ENCODE peak calls at places on chromosomes 2 and 18, in five cellular contexts. U is activated CD4-positive, alpha-beta memory T cell treated with anti-CD3 and anti-CD28 coated beads for 36 hours; V is OCI-LY7; X is A549; L is cardiac fibroblast. R is an unnamed sample.

GRCh38 chr2:8606649-8607550 is 75.0 kb upstream of the ID2 start:
- DNase-seq in U (no peak), V (no peak), X (no peak), L (no peak), R (no peak)

GRCh38 chr2:226142452-226142851 is 657.2 kb downstream of the IRS1 start:
- DNase-seq in U (no peak), V (no peak), X (no peak), L (no peak), R (no peak)

GRCh38 chr2:166067204-166067603 is 60.6 kb downstream of the SCN1A start:
- DNase-seq in U (no peak), V (no peak), X (no peak), L (peak), R (no peak)

GRCh38 chr18:28952339-28952738 is 775.4 kb upstream of the CDH2 start:
- DNase-seq in U (no peak), V (no peak), X (no peak), L (no peak), R (no peak)

GRCh38 chr18:65938592-65939372 is 188.0 kb downstream of the CDH7 start:
- DNase-seq in U (peak), V (peak), X (peak), L (peak), R (peak)

GRCh38 chr2:43169987-43170732 is 56.2 kb downstream of the ZFP36L2 start:
- DNase-seq in U (peak), V (peak), X (no peak), L (no peak), R (peak)

GRCh38 chr18:45166341-45167108 is 448.8 kb upstream of the SLC14A2 start:
- DNase-seq in U (no peak), V (no peak), X (peak), L (peak), R (no peak)

GRCh38 chr2:141878016-141878415 is 252.8 kb downstream of the LRP1B start:
- DNase-seq in U (no peak), V (no peak), X (no peak), L (no peak), R (no peak)

GRCh38 chr2:11784747-11785610 is 38.5 kb downstream of the LPIN1 start:
- DNase-seq in U (peak), V (peak), X (peak), L (peak), R (peak)

GRCh38 chr2:177187631-177188312 is 24.8 kb upstream of the HNRNPA3 start:
- DNase-seq in U (no peak), V (no peak), X (no peak), L (peak), R (no peak)

GRCh38 chr2:70525032-70525431 is 28.6 kb downstream of the TGFA start:
- DNase-seq in U (no peak), V (no peak), X (peak), L (no peak), R (no peak)

GRCh38 chr2:206915136-206915535 is 24.2 kb upstream of the CPO start:
- DNase-seq in U (peak), V (no peak), X (no peak), L (peak), R (peak)

R was measured in activated naive CD4-positive, alpha-beta T cell treated with anti-CD3 and anti-CD28 coated beads for 36 hours.